ENCODE peak calls at places on chromosomes 7 and 10, in five cellular contexts. H, U, F, J and X are unnamed samples.

GRCh38 chr10:105347487-105347886 is 706.4 kb downstream of the SORCS3 start:
- DNase-seq in U (no peak), J (no peak), H (no peak), F (no peak), X (no peak)

GRCh38 chr7:115618676-115619075 is 411.9 kb downstream of the TFEC start:
- DNase-seq in F (no peak), U (no peak), J (no peak), H (no peak), X (peak; percentile 64)

GRCh38 chr10:99681553-99681952 is 22.2 kb downstream of the ENTPD7 start:
- DNase-seq in J (no peak), U (no peak), H (no peak), F (no peak), X (no peak)

GRCh38 chr10:28788767-28789166 is 111.4 kb downstream of the BAMBI start:
- DNase-seq in U (no peak), J (no peak), F (no peak), H (no peak), X (no peak)

GRCh38 chr10:30510184-30510931 is 76.4 kb downstream of the MAP3K8 start:
- DNase-seq in U (peak; percentile 33), J (no peak), F (no peak), H (no peak), X (peak; percentile 7)

GRCh38 chr10:73414230-73414981 is 548 bp upstream of the ANXA7 start:
- DNase-seq in J (no peak), H (no peak), F (no peak), U (peak; percentile 20), X (no peak)

GRCh38 chr7:155145477-155146255 is 75.5 kb downstream of the HTR5A start:
- DNase-seq in U (no peak), H (no peak), J (no peak), F (no peak), X (no peak)

GRCh38 chr7:22814261-22815208 is 8.1 kb downstream of the TOMM7 start:
- DNase-seq in U (no peak), J (no peak), F (no peak), H (no peak), X (no peak)

GRCh38 chr10:24853661-24854060 is 98.7 kb downstream of the PRTFDC1 start:
- DNase-seq in J (no peak), H (no peak), U (no peak), F (no peak), X (no peak)

GRCh38 chr7:99997545-99998137 is 17.8 kb upstream of the ZKSCAN1 start:
- DNase-seq in J (no peak), F (no peak), U (peak; percentile 59), H (peak; percentile 78), X (no peak)

GRCh38 chr10:122448600-122448999 is 5.9 kb upstream of the ARMS2 start:
- DNase-seq in H (no peak), F (no peak), J (no peak), U (no peak), X (no peak)

GRCh38 chr10:124342136-124342820 is 76.4 kb downstream of the OAT start:
- DNase-seq in U (no peak), H (no peak), F (no peak), J (no peak), X (no peak)

GRCh38 chr7:129144834-129145668 is 544 bp downstream of the TSPAN33 start:
- DNase-seq in U (no peak), F (no peak), H (peak; percentile 21), J (no peak), X (no peak)

GRCh38 chr7:129146237-129146979 is 1.9 kb downstream of the TSPAN33 start:
- DNase-seq in F (no peak), J (no peak), U (no peak), H (no peak), X (no peak)

GRCh38 chr7:129147723-129148122 is 3.2 kb downstream of the TSPAN33 start:
- DNase-seq in U (no peak), H (no peak), F (no peak), J (no peak), X (no peak)

GRCh38 chr7:129144095-129144833 is at the start of gene TSPAN33:
- DNase-seq in H (peak; percentile 48), F (peak; percentile 52), U (peak; percentile 83), J (peak; percentile 61), X (peak; percentile 94)

DNA sequence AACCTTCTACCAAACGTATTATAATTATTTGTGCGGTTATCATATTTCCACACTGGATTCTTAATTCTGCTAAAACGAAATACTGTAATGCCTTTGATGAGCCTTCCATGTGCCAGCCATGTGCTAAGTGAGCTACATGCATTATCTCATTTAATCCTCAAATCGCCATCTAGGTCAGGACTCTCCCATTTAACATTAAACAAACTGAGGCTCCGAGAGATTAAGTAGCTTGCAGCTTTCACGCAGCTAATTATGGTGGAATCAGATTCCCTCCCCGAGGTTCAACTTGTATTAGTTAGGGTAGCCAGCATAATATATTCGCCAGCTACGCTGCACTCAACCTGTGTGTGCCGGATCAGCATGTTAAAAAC is 798 bp upstream of the TSPAN33 start:
- DNase-seq in U (no peak), F (no peak), J (no peak), H (no peak), X (no peak)
- H3K4me3 ChIP-seq in U (peak overlapping the region; percentile 18), F (no peak overlapping the region), J (no peak overlapping the region), H (peak overlapping the region; percentile 67), X (peak overlapping the region; percentile 61)

GRCh38 chr7:37986780-37987380 is 66.4 kb downstream of the EPDR1 start:
- DNase-seq in H (no peak), U (no peak), F (no peak), J (no peak), X (no peak)

GRCh38 chr7:37984775-37985390 is 64.4 kb downstream of the EPDR1 start:
- DNase-seq in H (no peak), F (no peak), J (no peak), U (no peak), X (no peak)

GRCh38 chr7:37990337-37990736 is 69.9 kb downstream of the EPDR1 start:
- DNase-seq in F (no peak), H (no peak), U (no peak), J (no peak), X (no peak)

GRCh38 chr7:37988721-37989650 is 68.5 kb downstream of the EPDR1 start:
- DNase-seq in H (no peak), U (no peak), F (no peak), J (no peak), X (no peak)

DNA sequence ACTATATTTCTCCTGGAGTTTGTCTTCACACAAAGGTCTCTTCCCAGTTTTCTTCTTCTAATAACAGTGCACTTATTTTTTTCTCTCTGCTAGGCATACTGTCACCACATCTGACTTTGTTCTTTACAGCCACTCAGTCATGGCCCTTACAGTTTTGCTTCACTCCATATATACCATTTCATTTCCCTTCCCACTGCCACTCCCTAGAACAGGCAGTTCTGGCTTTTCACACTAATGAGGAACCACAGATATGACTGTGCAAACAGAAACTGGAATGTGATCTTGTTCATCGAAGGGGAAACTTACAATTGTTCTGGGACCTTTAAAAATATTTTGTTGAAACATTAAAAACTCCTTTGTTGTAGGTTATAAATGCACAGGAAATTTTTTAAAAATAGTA is 67.3 kb downstream of the EPDR1 start:
- DNase-seq in H (no peak), U (peak; percentile 16), F (no peak), J (peak; percentile 27), X (peak; percentile 53)
- H3K4me3 ChIP-seq in H (no peak overlapping the region), U (no peak overlapping the region), F (no peak overlapping the region), J (no peak overlapping the region), X (no peak overlapping the region)

DNA sequence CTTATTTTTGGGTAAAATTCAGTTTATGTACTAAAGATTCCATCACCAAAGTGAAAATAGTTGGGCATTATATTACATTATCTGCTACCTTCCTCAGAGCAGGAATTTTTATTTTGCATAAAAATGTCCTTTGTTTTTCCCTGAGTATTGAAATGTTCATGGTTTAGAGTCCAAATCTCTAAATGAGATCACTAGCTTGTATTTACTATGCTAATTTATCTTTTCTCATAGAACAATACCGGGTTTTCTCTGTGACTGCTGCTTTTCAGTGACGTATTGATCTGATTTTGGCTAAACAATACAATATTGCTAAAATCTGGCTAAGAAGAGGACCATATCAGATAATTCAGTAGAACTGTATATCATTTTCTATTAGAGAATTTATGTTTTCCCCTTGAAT is 89.6 kb upstream of the TEX47 start:
- DNase-seq in F (no peak), U (no peak), H (no peak), J (no peak), X (no peak)
- H3K4me3 ChIP-seq in F (no peak overlapping the region), U (no peak overlapping the region), H (no peak overlapping the region), J (no peak overlapping the region), X (no peak overlapping the region)

GRCh38 chr10:51269816-51270215 is 195.5 kb downstream of the PRKG1 start:
- DNase-seq in H (no peak), F (no peak), U (no peak), J (no peak), X (no peak)

GRCh38 chr10:51273572-51273971 is 199.3 kb downstream of the PRKG1 start:
- DNase-seq in J (peak; percentile 2), F (no peak), H (no peak), U (no peak), X (no peak)

DNA sequence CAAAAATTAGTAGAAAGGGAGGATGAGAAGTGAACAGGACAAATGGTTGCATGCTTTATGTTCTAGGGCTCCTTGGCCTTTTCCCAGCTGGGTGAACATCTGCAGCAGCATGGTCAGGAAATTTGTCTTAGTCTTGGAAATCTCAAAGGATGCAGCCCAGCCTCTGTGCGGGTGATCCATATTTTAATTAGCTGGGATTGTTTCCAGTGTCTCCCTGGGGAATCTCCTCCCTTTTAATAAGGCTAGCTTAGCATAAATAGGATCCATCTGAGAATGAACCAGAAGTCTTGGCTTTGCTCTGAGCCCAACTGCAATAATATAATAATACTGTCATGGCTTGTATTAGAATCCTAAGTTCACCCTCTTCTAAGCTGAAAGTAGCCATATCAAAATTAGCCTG is 198.3 kb downstream of the PRKG1 start:
- DNase-seq in H (no peak), J (no peak), F (no peak), U (no peak), X (no peak)
- H3K4me3 ChIP-seq in H (no peak overlapping the region), J (no peak overlapping the region), F (no peak overlapping the region), U (no peak overlapping the region), X (no peak overlapping the region)

GRCh38 chr7:149775176-149775556 is 1.8 kb upstream of the ZNF467 start:
- DNase-seq in J (no peak), F (no peak), H (no peak), U (no peak), X (no peak)

GRCh38 chr7:149773446-149774236 is at the start of gene ZNF467:
- DNase-seq in U (peak; percentile 75), F (peak; percentile 39), H (peak; percentile 29), J (peak; percentile 41), X (no peak)

GRCh38 chr7:149776305-149776704 is 2.9 kb upstream of the ZNF467 start:
- DNase-seq in F (no peak), H (no peak), J (no peak), U (no peak), X (no peak)

GRCh38 chr7:149772821-149773425 is 465 bp downstream of the ZNF467 start:
- DNase-seq in H (peak; percentile 44), J (peak; percentile 35), U (peak; percentile 61), F (no peak), X (no peak)

GRCh38 chr7:149774237-149775175 is 1.1 kb upstream of the ZNF467 start:
- DNase-seq in F (no peak), J (no peak), H (no peak), U (peak; percentile 51), X (peak; percentile 25)
- H3K4me3 ChIP-seq in F (no peak overlapping the region), J (no peak overlapping the region), H (no peak overlapping the region), U (no peak overlapping the region), X (no peak overlapping the region)

DNA sequence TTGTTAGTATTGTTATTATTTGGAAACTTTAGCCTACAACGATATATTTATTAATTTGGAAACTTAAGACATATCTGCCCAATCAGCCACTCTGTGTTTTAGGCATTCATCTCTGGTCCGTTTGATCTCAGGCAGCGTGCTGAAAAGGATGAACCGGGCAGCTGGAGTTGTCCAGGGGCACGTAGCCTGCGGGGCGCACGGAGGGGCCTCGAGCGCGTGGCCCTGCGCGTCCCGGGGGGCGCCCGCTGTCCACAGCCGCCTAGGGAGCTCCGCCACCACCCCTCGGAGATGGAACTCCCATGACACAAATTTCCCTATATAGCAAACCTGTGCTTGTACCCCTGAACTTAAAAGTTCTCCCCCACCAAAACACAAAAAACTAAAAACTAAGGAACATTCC is 24.3 kb upstream of the MKI67 start:
- DNase-seq in H (no peak), J (no peak), F (no peak), U (no peak), X (no peak)
- H3K4me3 ChIP-seq in H (peak overlapping the region; percentile 91), J (peak overlapping the region; percentile 79), F (peak overlapping the region; percentile 6), U (peak overlapping the region; percentile 57), X (no peak overlapping the region)